ENCODE peak calls at places on chromosome 12, in six cellular contexts. One of them, this sample, is unnamed.

GRCh38 chr12:120514002-120514401 is 15.0 kb downstream of the COQ5 start:
- DNase-seq in fibroblast of the aortic adventitia: no peak
- DNase-seq in NCI-H1092 treated with DMSO at 0.1 percent for 48 hours: no peak
- DNase-seq in LoVo: no peak
- DNase-seq in activated T-helper 1 cell treated with Interleukin-2 at 50 U/mL for 16 hours: no peak
- DNase-seq in activated gamma-delta T cell treated with anti-CD3 and anti-CD28 coated beads, Interleukin-2, amount 50 U/mL, for 16 hours: no peak
- DNase-seq in this sample: peak

GRCh38 chr12:72057330-72057911 is 118.8 kb downstream of the TPH2 start:
- DNase-seq in NCI-H1092 treated with DMSO at 0.1 percent for 48 hours: peak
- DNase-seq in activated gamma-delta T cell treated with anti-CD3 and anti-CD28 coated beads, Interleukin-2, amount 50 U/mL, for 16 hours: no peak
- DNase-seq in activated T-helper 1 cell treated with Interleukin-2 at 50 U/mL for 16 hours: no peak
- DNase-seq in fibroblast of the aortic adventitia: no peak
- DNase-seq in LoVo: peak
- DNase-seq in this sample: no peak

GRCh38 chr12:13135336-13136178 is 32.1 kb upstream of the GSG1 start:
- DNase-seq in fibroblast of the aortic adventitia: peak
- DNase-seq in LoVo: peak
- DNase-seq in activated T-helper 1 cell treated with Interleukin-2 at 50 U/mL for 16 hours: no peak
- DNase-seq in NCI-H1092 treated with DMSO at 0.1 percent for 48 hours: no peak
- DNase-seq in activated gamma-delta T cell treated with anti-CD3 and anti-CD28 coated beads, Interleukin-2, amount 50 U/mL, for 16 hours: no peak
- DNase-seq in this sample: peak

GRCh38 chr12:15918066-15918465 is 6.9 kb downstream of the DERA start:
- DNase-seq in fibroblast of the aortic adventitia: no peak
- DNase-seq in LoVo: no peak
- DNase-seq in activated gamma-delta T cell treated with anti-CD3 and anti-CD28 coated beads, Interleukin-2, amount 50 U/mL, for 16 hours: no peak
- DNase-seq in activated T-helper 1 cell treated with Interleukin-2 at 50 U/mL for 16 hours: no peak
- DNase-seq in NCI-H1092 treated with DMSO at 0.1 percent for 48 hours: no peak
- DNase-seq in this sample: no peak

GRCh38 chr12:108129017-108129812 is at the start of gene WSCD2:
- DNase-seq in fibroblast of the aortic adventitia: no peak
- DNase-seq in activated T-helper 1 cell treated with Interleukin-2 at 50 U/mL for 16 hours: no peak
- DNase-seq in activated gamma-delta T cell treated with anti-CD3 and anti-CD28 coated beads, Interleukin-2, amount 50 U/mL, for 16 hours: no peak
- DNase-seq in LoVo: no peak
- DNase-seq in NCI-H1092 treated with DMSO at 0.1 percent for 48 hours: peak
- DNase-seq in this sample: peak

GRCh38 chr12:94618995-94619695 is 31.2 kb downstream of the TMCC3 start:
- DNase-seq in LoVo: no peak
- DNase-seq in NCI-H1092 treated with DMSO at 0.1 percent for 48 hours: no peak
- DNase-seq in activated T-helper 1 cell treated with Interleukin-2 at 50 U/mL for 16 hours: no peak
- DNase-seq in activated gamma-delta T cell treated with anti-CD3 and anti-CD28 coated beads, Interleukin-2, amount 50 U/mL, for 16 hours: no peak
- DNase-seq in fibroblast of the aortic adventitia: peak
- DNase-seq in this sample: no peak

GRCh38 chr12:52201520-52201839 is 9.7 kb upstream of the KRT80 start:
- DNase-seq in fibroblast of the aortic adventitia: no peak
- DNase-seq in NCI-H1092 treated with DMSO at 0.1 percent for 48 hours: no peak
- DNase-seq in activated gamma-delta T cell treated with anti-CD3 and anti-CD28 coated beads, Interleukin-2, amount 50 U/mL, for 16 hours: no peak
- DNase-seq in activated T-helper 1 cell treated with Interleukin-2 at 50 U/mL for 16 hours: no peak
- DNase-seq in LoVo: no peak
- DNase-seq in this sample: no peak

GRCh38 chr12:27474344-27474743 is 27.8 kb downstream of the SMCO2 start:
- DNase-seq in fibroblast of the aortic adventitia: peak
- DNase-seq in activated gamma-delta T cell treated with anti-CD3 and anti-CD28 coated beads, Interleukin-2, amount 50 U/mL, for 16 hours: no peak
- DNase-seq in activated T-helper 1 cell treated with Interleukin-2 at 50 U/mL for 16 hours: no peak
- DNase-seq in LoVo: peak
- DNase-seq in NCI-H1092 treated with DMSO at 0.1 percent for 48 hours: no peak
- DNase-seq in this sample: no peak

GRCh38 chr12:96514328-96514727 is 25.0 kb downstream of the CFAP54 start:
- DNase-seq in activated T-helper 1 cell treated with Interleukin-2 at 50 U/mL for 16 hours: no peak
- DNase-seq in NCI-H1092 treated with DMSO at 0.1 percent for 48 hours: no peak
- DNase-seq in activated gamma-delta T cell treated with anti-CD3 and anti-CD28 coated beads, Interleukin-2, amount 50 U/mL, for 16 hours: no peak
- DNase-seq in fibroblast of the aortic adventitia: no peak
- DNase-seq in LoVo: no peak
- DNase-seq in this sample: no peak

GRCh38 chr12:33575346-33575745 is 135.7 kb upstream of the SYT10 start:
- DNase-seq in activated gamma-delta T cell treated with anti-CD3 and anti-CD28 coated beads, Interleukin-2, amount 50 U/mL, for 16 hours: no peak
- DNase-seq in fibroblast of the aortic adventitia: peak
- DNase-seq in LoVo: no peak
- DNase-seq in NCI-H1092 treated with DMSO at 0.1 percent for 48 hours: no peak
- DNase-seq in activated T-helper 1 cell treated with Interleukin-2 at 50 U/mL for 16 hours: no peak
- DNase-seq in this sample: no peak

GRCh38 chr12:91133871-91134270 is 22.6 kb upstream of the LUM start:
- DNase-seq in activated gamma-delta T cell treated with anti-CD3 and anti-CD28 coated beads, Interleukin-2, amount 50 U/mL, for 16 hours: no peak
- DNase-seq in LoVo: no peak
- DNase-seq in fibroblast of the aortic adventitia: peak
- DNase-seq in activated T-helper 1 cell treated with Interleukin-2 at 50 U/mL for 16 hours: no peak
- DNase-seq in NCI-H1092 treated with DMSO at 0.1 percent for 48 hours: no peak
- DNase-seq in this sample: no peak

GRCh38 chr12:108381793-108382436 is 42.8 kb upstream of the CMKLR1 start:
- DNase-seq in activated gamma-delta T cell treated with anti-CD3 and anti-CD28 coated beads, Interleukin-2, amount 50 U/mL, for 16 hours: no peak
- DNase-seq in fibroblast of the aortic adventitia: peak
- DNase-seq in NCI-H1092 treated with DMSO at 0.1 percent for 48 hours: no peak
- DNase-seq in activated T-helper 1 cell treated with Interleukin-2 at 50 U/mL for 16 hours: no peak
- DNase-seq in LoVo: peak
- DNase-seq in this sample: no peak

GRCh38 chr12:128069359-128069997 is 197.5 kb upstream of the TMEM132C start:
- DNase-seq in NCI-H1092 treated with DMSO at 0.1 percent for 48 hours: peak
- DNase-seq in fibroblast of the aortic adventitia: peak
- DNase-seq in activated T-helper 1 cell treated with Interleukin-2 at 50 U/mL for 16 hours: no peak
- DNase-seq in activated gamma-delta T cell treated with anti-CD3 and anti-CD28 coated beads, Interleukin-2, amount 50 U/mL, for 16 hours: no peak
- DNase-seq in LoVo: peak
- DNase-seq in this sample: peak

GRCh38 chr12:80553316-80553715 is 109.3 kb downstream of the PTPRQ start:
- DNase-seq in activated gamma-delta T cell treated with anti-CD3 and anti-CD28 coated beads, Interleukin-2, amount 50 U/mL, for 16 hours: no peak
- DNase-seq in fibroblast of the aortic adventitia: peak
- DNase-seq in LoVo: peak
- DNase-seq in activated T-helper 1 cell treated with Interleukin-2 at 50 U/mL for 16 hours: no peak
- DNase-seq in NCI-H1092 treated with DMSO at 0.1 percent for 48 hours: no peak
- DNase-seq in this sample: no peak

GRCh38 chr12:106107566-106107965 is 31.2 kb downstream of the NUAK1 start:
- DNase-seq in fibroblast of the aortic adventitia: no peak
- DNase-seq in activated T-helper 1 cell treated with Interleukin-2 at 50 U/mL for 16 hours: no peak
- DNase-seq in activated gamma-delta T cell treated with anti-CD3 and anti-CD28 coated beads, Interleukin-2, amount 50 U/mL, for 16 hours: no peak
- DNase-seq in LoVo: no peak
- DNase-seq in NCI-H1092 treated with DMSO at 0.1 percent for 48 hours: no peak
- DNase-seq in this sample: no peak

GRCh38 chr12:132986885-132987225 is 688 bp downstream of the ZNF26 start:
- DNase-seq in LoVo: no peak
- DNase-seq in NCI-H1092 treated with DMSO at 0.1 percent for 48 hours: no peak
- DNase-seq in activated T-helper 1 cell treated with Interleukin-2 at 50 U/mL for 16 hours: no peak
- DNase-seq in activated gamma-delta T cell treated with anti-CD3 and anti-CD28 coated beads, Interleukin-2, amount 50 U/mL, for 16 hours: no peak
- DNase-seq in fibroblast of the aortic adventitia: no peak
- DNase-seq in this sample: no peak

This sample was measured in putamen.